ENCODE peak calls at places on chromosomes 1 and 21, in seven cellular contexts. O, L, P, K, R, M and X are unnamed samples.

GRCh38 chr1:164504699-164505098 is 54.3 kb upstream of the PBX1 start:
- DNase-seq in O (no peak), L (peak; percentile 29), P (no peak), K (peak; percentile 47), R (no peak), M (no peak), X (no peak)

GRCh38 chr1:197145451-197146029 is 929 bp downstream of the ASPM start:
- DNase-seq in O (no peak), L (no peak), P (peak; percentile 35), K (no peak), R (no peak), M (no peak), X (no peak)

GRCh38 chr1:40712997-40713396 is 21.5 kb downstream of the NFYC start:
- DNase-seq in O (no peak), L (no peak), P (no peak), K (no peak), R (no peak), M (no peak), X (peak; percentile 58)

GRCh38 chr21:40548134-40548533 is 298.8 kb downstream of the DSCAM start:
- DNase-seq in O (no peak), L (no peak), P (no peak), K (no peak), R (no peak), M (no peak), X (no peak)

GRCh38 chr1:59670662-59671061 is 144.1 kb upstream of the HOOK1 start:
- DNase-seq in O (no peak), L (no peak), P (no peak), K (no peak), R (no peak), M (no peak), X (no peak)

GRCh38 chr21:33162436-33162921 is 67.3 kb upstream of the IFNAR2 start:
- DNase-seq in O (no peak), L (no peak), P (no peak), K (no peak), R (no peak), M (no peak), X (no peak)

GRCh38 chr1:11537854-11538591 is 59.1 kb downstream of the DISP3 start:
- DNase-seq in O (no peak), L (no peak), P (no peak), K (no peak), R (no peak), M (no peak), X (no peak)

GRCh38 chr1:155226910-155227260 is 18.4 kb downstream of the MTX1 start:
- DNase-seq in O (no peak), L (peak; percentile 37), P (peak; percentile 70), K (peak; percentile 45), R (peak; percentile 72), M (peak; percentile 58), X (no peak)

GRCh38 chr1:243473281-243474210 is 217.7 kb downstream of the SDCCAG8 start:
- DNase-seq in O (no peak), L (peak; percentile 65), P (no peak), K (peak; percentile 55), R (no peak), M (no peak), X (no peak)

GRCh38 chr1:68751723-68752122 is 254.8 kb upstream of the DEPDC1 start:
- DNase-seq in O (no peak), L (no peak), P (no peak), K (no peak), R (no peak), M (no peak), X (no peak)
- TF ChIP-seq CTCF in O (no peak), L (no peak), P (no peak), K (no peak), R (no peak), M (no peak), X (no peak)

DNA sequence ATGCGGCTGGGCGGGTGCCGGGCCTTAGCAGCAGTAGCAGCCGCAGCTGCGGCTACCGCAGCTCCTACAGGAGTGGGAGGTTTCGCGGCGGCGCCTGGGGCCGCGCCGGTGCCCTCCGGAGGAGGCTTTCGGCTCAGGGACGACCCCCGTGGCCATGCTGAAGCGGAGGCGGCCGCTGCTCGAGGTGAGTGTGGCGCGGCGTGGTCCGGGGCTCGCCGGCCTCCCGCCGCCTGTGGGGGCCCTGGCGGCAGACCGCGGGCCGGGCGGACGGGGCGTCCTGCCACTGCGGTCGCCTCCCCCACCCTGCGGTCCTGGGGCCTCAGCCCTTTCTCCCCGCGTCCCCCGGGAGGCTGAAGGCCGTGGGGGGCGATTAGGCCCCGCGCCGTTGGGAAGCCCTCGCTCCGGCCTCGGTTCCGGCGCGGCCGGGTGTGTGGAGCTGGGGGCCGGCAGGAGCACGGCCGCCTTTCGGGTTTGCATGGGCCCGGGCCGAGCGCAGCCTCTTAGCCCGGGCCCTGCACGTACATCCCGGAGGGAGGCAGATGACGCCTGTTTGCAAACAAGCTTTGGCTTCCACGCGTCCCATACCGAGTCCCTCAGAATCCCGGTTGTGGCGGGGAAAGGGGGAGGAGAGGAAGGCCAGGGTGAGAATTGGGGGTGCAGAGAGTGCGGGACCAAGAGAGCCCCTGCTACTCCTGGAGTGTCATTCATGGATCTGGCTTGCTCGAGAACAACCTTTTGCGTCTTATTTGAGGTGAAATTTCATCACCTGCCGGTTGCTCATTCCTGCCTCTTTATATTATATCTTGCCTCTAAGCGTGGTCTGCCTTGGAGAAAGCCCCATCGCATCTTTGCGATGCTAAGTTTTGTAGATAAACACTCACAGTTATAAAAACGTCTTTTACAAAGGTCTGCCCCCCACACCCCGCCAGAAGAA is 598 bp downstream of the ZFYVE9 start:
- DNase-seq in O (no peak), L (peak; percentile 57), P (peak; percentile 53), K (peak; percentile 59), R (peak; percentile 75), M (peak; percentile 37), X (no peak)
- TF ChIP-seq CTCF in O (no peak), L (no peak), P (no peak), K (no peak), R (no peak), M (no peak), X (peak; percentile 46)

GRCh38 chr1:91406773-91407389 is 2.2 kb upstream of the HFM1 start:
- DNase-seq in O (no peak), L (no peak), P (no peak), K (peak; percentile 28), R (no peak), M (no peak), X (no peak)
- TF ChIP-seq CTCF in O (no peak), L (peak; percentile 52), P (no peak), K (peak; percentile 55), R (no peak), M (no peak), X (no peak)

GRCh38 chr1:220889848-220890287 is 10.6 kb downstream of the HLX start:
- DNase-seq in O (no peak), L (no peak), P (no peak), K (no peak), R (no peak), M (no peak), X (no peak)
- TF ChIP-seq CTCF in O (no peak), L (no peak), P (no peak), K (no peak), R (no peak), M (no peak), X (no peak)

GRCh38 chr1:235330918-235331285 is 2.5 kb downstream of the GGPS1 start:
- DNase-seq in O (no peak), L (no peak), P (no peak), K (no peak), R (no peak), M (no peak), X (no peak)

GRCh38 chr1:235327559-235328270 is at the start of gene ARID4B:
- DNase-seq in O (peak; percentile 31), L (no peak), P (no peak), K (no peak), R (peak; percentile 91), M (peak; percentile 83), X (peak; percentile 48)

GRCh38 chr1:235328271-235329138 is at the start of gene GGPS1:
- DNase-seq in O (peak; percentile 94), L (peak; percentile 100), P (peak; percentile 100), K (peak; percentile 100), R (peak; percentile 99), M (peak; percentile 98), X (peak; percentile 99)

GRCh38 chr1:235331391-235331790 is 3.0 kb downstream of the GGPS1 start:
- DNase-seq in O (no peak), L (peak; percentile 77), P (no peak), K (no peak), R (no peak), M (no peak), X (no peak)

DNA sequence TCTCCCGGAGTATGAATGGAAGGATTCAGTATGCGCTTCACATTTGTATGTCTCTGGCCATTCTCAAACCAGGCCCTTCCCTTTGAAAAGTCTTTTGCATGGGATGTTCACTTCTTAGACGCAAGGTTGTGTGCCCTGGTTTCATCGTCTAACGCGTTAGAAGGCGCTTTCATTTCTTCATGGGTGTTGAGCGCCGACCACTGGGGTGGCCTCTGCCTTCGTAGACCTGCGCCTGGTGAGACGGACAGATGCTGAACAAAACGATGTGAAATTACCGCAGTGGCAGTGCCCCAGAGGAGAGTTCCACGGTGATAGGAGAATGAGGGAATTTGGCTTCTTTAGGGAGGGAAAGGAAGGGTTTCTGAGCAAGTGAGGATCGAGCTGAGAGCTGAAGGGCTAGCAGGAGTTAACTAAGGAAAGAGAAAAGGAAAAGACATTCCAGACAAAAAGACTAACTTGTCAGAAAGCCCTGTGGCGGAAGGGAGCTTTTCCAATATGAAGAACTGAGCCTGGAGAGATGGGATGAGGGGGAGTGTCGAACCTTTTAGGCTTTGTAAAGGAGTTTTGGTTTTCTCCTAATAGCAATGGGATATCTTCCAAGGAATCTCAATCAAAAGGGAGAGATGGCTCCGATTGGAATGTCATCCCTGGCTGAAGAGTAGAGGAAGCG is 904 bp downstream of the GGPS1 start:
- DNase-seq in O (no peak), L (peak; percentile 66), P (peak; percentile 83), K (peak; percentile 46), R (no peak), M (no peak), X (peak; percentile 50)
- TF ChIP-seq CTCF in O (no peak), L (no peak), P (peak; percentile 40), K (no peak), R (no peak), M (no peak), X (peak; percentile 6)

GRCh38 chr1:159838715-159839114 is 12.0 kb downstream of the SLAMF8 start:
- DNase-seq in O (no peak), L (no peak), P (no peak), K (no peak), R (no peak), M (no peak), X (no peak)
- TF ChIP-seq CTCF in O (no peak), L (no peak), P (no peak), K (no peak), R (no peak), M (no peak), X (no peak)

DNA sequence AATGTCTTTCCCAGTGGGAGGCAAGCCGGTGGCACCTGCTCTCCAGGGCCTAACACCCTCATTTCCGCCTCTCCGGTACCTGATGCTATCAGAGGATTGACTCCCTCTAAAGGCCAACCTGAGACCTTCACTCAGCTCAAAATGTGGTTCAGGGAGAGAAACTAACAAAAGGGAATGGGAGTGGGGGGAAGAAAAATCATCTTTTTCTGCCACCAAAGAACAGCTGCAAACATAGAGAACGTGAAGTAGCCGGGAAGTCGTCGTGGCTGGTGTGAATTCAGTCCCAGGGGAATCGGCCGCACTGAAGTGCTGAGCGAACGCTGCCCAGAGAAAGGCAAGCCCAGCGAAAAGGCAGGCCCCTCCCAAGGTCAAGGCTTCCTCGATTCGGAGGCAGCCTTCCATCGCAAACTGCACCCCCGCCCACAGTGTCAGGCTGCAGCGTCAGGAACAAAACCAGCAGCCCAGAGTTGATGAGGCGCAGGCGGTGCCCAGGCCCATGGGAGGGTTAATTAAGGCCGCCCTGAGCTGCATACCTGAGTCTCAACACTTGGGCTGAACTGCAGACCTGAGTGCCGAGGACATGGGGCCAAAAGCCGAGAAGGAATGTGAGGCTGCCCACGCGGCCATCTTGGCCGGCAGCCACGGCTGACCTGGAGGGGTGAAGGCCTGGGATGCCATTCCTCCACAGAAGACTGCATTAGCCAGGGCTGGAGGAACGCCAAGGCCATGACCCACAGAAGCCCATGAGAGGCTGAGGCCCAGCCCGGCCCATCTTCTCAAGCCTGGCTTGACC is 160.2 kb downstream of the PSMG1 start:
- DNase-seq in O (peak; percentile 62), L (peak; percentile 77), P (no peak), K (peak; percentile 84), R (peak; percentile 75), M (peak; percentile 78), X (no peak)
- TF ChIP-seq CTCF in O (no peak), L (peak; percentile 40), P (no peak), K (peak; percentile 32), R (no peak), M (peak; percentile 38), X (no peak)